ENCODE peak calls at places on chromosomes 6 and 20, in eight cellular contexts. A, D, J, C, O, I, K and G are unnamed samples.

GRCh38 chr6:144796070-144796469 is 510.9 kb downstream of the UTRN start:
- DNase-seq in O (no peak), C (no peak), K (no peak), J (no peak), I (no peak), A (no peak), D (no peak), G (no peak)

GRCh38 chr6:34459899-34460593 is 5.8 kb upstream of the PACSIN1 start:
- DNase-seq in A (no peak), J (peak; percentile 53), K (no peak), D (peak; percentile 28), O (peak; percentile 20), I (peak; percentile 66), C (no peak), G (peak; percentile 53)

GRCh38 chr6:11110921-11111768 is at the start of gene ERVFRD-1:
- DNase-seq in O (no peak), D (no peak), I (no peak), A (peak; percentile 15), K (no peak), J (no peak), C (no peak), G (no peak)

GRCh38 chr6:4300917-4301316 is 165.5 kb upstream of the ECI2 start:
- DNase-seq in O (no peak), D (no peak), A (no peak), I (no peak), C (no peak), J (no peak), K (no peak), G (no peak)

GRCh38 chr6:38058022-38058421 is 238.5 kb downstream of the ZFAND3 start:
- DNase-seq in K (peak; percentile 31), D (no peak), O (peak; percentile 67), C (no peak), A (no peak), I (no peak), J (peak; percentile 42), G (no peak)

GRCh38 chr20:58978351-58979190 is 2.5 kb upstream of the NELFCD start:
- DNase-seq in I (no peak), D (no peak), O (no peak), K (no peak), C (no peak), J (no peak), A (no peak), G (no peak)

GRCh38 chr6:45988635-45989034 is 27.0 kb downstream of the CLIC5 start:
- DNase-seq in K (no peak), J (no peak), D (no peak), C (no peak), A (peak; percentile 59), O (no peak), I (no peak), G (no peak)

GRCh38 chr6:170172406-170172805 is 118.5 kb downstream of the DLL1 start:
- DNase-seq in J (no peak), O (no peak), C (no peak), I (no peak), K (no peak), A (no peak), D (no peak), G (no peak)

GRCh38 chr6:26172496-26172958 is 85.3 kb downstream of the HFE start:
- DNase-seq in C (no peak), K (no peak), I (peak; percentile 50), A (no peak), O (no peak), D (no peak), J (peak; percentile 69), G (peak; percentile 39)

GRCh38 chr6:1636971-1637871 is 27.5 kb downstream of the FOXC1 start:
- DNase-seq in C (no peak), J (no peak), O (no peak), A (no peak), K (no peak), I (no peak), D (peak; percentile 53), G (peak; percentile 47)

GRCh38 chr6:136761227-136761922 is 30.9 kb downstream of the MAP3K5 start:
- DNase-seq in C (no peak), I (no peak), O (no peak), D (no peak), K (no peak), J (no peak), A (peak; percentile 68), G (peak; percentile 22)

GRCh38 chr6:12761376-12762115 is 45.0 kb downstream of the PHACTR1 start:
- DNase-seq in O (no peak), D (peak; percentile 8), C (no peak), I (no peak), J (no peak), A (no peak), K (no peak), G (no peak)

GRCh38 chr6:159533568-159533967 is 159.5 kb downstream of the SOD2 start:
- DNase-seq in D (no peak), A (no peak), I (no peak), J (no peak), C (no peak), O (no peak), K (peak; percentile 9), G (no peak)

GRCh38 chr20:43681991-43682410 is 15.1 kb downstream of the MYBL2 start:
- DNase-seq in A (no peak), I (no peak), K (no peak), O (no peak), D (no peak), J (no peak), C (no peak), G (no peak)

GRCh38 chr6:104539173-104539572 is 320.5 kb downstream of the HACE1 start:
- DNase-seq in J (no peak), O (no peak), A (no peak), I (no peak), C (no peak), D (no peak), K (no peak), G (no peak)

GRCh38 chr20:24341781-24342180 is 127.6 kb upstream of the SYNDIG1 start:
- DNase-seq in K (no peak), C (no peak), J (no peak), O (no peak), A (no peak), D (no peak), I (no peak), G (no peak)

GRCh38 chr6:170067923-170068360 is 222.9 kb downstream of the DLL1 start:
- DNase-seq in D (no peak), J (no peak), O (no peak), I (no peak), K (no peak), A (no peak), C (no peak), G (no peak)

GRCh38 chr6:70086806-70087205 is 216.1 kb downstream of the COL9A1 start:
- DNase-seq in O (no peak), K (no peak), J (no peak), C (no peak), I (no peak), A (no peak), D (no peak), G (no peak)

GRCh38 chr6:148195511-148195910 is 147.1 kb upstream of the SASH1 start:
- DNase-seq in A (no peak), D (no peak), J (no peak), K (no peak), I (no peak), O (no peak), C (no peak), G (no peak)

GRCh38 chr6:5214570-5215052 is 46.1 kb downstream of the LYRM4 start:
- DNase-seq in A (peak; percentile 81), J (no peak), C (peak; percentile 43), I (peak; percentile 79), D (peak; percentile 24), O (no peak), K (no peak), G (peak; percentile 39)

GRCh38 chr6:70563540-70563939 is 3.2 kb upstream of the SDHAF4 start:
- DNase-seq in I (peak; percentile 55), C (no peak), D (no peak), A (no peak), J (no peak), O (no peak), K (no peak), G (no peak)

GRCh38 chr20:31570735-31571617 is 34.1 kb upstream of the ID1 start:
- DNase-seq in C (no peak), J (no peak), I (no peak), D (peak; percentile 78), A (peak; percentile 65), K (no peak), O (no peak), G (peak; percentile 45)

GRCh38 chr6:31158863-31159855 is 770 bp downstream of the TCF19 start:
- DNase-seq in K (no peak), D (no peak), O (peak; percentile 11), C (no peak), J (no peak), I (no peak), A (peak; percentile 64), G (no peak)